ENCODE peak calls at places on chromosomes 1 and 21, in nine cellular contexts. G is vagina, T is tibial nerve, L is upper lobe of left lung, C is heart left ventricle, B is transverse colon, A is adrenal gland, D is body of pancreas, K is stomach. F is an unnamed sample.

GRCh38 chr1:192635041-192635440 is 906 bp upstream of the RGS13 start:
- DNase-seq in A (no peak), L (no peak), D (no peak), T (no peak), K (no peak), G (no peak), B (no peak), C (no peak), F (no peak)

GRCh38 chr1:36576118-36576517 is 93.4 kb upstream of the CSF3R start:
- DNase-seq in T (peak), D (peak), K (peak), C (peak), B (peak), L (peak), G (no peak), A (peak), F (no peak)

GRCh38 chr1:101119289-101119688 is 93.7 kb upstream of the DPH5 start:
- DNase-seq in L (no peak), A (no peak), K (no peak), T (no peak), B (no peak), C (no peak), G (no peak), D (no peak), F (no peak)

GRCh38 chr1:230681599-230681998 is 32.3 kb downstream of the AGT start:
- DNase-seq in C (no peak), G (no peak), D (peak), L (no peak), T (no peak), K (no peak), A (peak), B (no peak), F (no peak)

GRCh38 chr1:153679337-153680119 is 1.0 kb downstream of the NPR1 start:
- DNase-seq in G (no peak), K (no peak), T (no peak), A (no peak), B (no peak), C (peak), D (peak), L (no peak), F (no peak)

GRCh38 chr1:204377800-204378608 is 18.3 kb upstream of the PLEKHA6 start:
- DNase-seq in D (peak), T (no peak), G (no peak), A (no peak), C (peak), K (peak), B (peak), L (peak), F (no peak)

GRCh38 chr1:230632273-230632873 is 9.9 kb upstream of the COG2 start:
- DNase-seq in T (no peak), K (peak), A (peak), C (no peak), D (peak), B (peak), L (no peak), G (no peak), F (no peak)

GRCh38 chr1:201708085-201708512 is 120.9 kb upstream of the IPO9 start:
- DNase-seq in K (no peak), A (no peak), C (peak), G (no peak), T (no peak), L (no peak), B (no peak), D (no peak), F (peak)

GRCh38 chr21:45381036-45381787 is 23.8 kb upstream of the COL18A1 start:
- DNase-seq in T (no peak), L (no peak), K (no peak), B (no peak), A (no peak), D (peak), G (no peak), C (peak), F (no peak)

GRCh38 chr1:60265560-60266535 is 192.3 kb upstream of the C1orf87 start:
- DNase-seq in A (no peak), B (no peak), D (no peak), L (no peak), T (no peak), G (no peak), C (no peak), K (no peak), F (no peak)

DNA sequence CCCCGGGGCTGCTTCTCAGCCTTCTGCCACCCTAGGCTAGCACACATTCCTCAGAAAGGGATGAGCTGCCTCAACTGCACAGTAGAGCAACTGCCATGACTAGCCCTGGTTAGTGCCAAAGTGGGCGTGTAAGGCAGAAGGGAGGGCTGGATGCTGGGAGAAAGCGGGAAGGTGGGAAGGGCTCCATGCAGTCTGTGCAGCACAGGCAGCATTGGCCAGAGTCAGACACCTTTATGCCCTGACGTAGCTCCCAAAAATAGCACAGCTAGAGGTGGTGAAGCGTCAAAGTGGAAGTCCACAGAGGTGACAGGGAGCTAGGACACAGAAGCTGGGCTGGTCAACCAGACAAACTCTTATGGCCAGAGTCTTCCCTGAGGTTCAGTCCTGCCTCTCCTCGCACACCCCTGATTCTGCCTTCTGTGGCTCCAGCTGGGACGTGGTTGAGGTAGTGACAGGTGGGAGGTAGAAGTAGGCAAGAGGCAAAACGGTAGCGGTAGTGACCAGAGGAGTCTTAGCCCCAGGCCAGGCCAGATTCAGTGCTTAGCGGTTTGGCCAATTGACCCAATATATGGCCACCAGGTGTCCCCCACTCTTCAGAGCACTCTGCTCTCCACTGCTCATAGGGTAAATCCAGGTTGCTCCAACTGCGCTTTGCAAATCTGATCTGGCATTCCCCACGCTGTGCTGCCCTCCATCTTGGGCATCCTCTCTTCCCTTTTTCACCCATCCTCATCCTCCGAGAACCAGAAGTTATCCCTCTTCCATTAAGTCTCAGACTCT is 45.6 kb downstream of the DDX20 start:
- DNase-seq in D (no peak), B (no peak), K (no peak), A (no peak), C (peak), G (no peak), L (no peak), T (no peak), F (peak)
- TF ChIP-seq CTCF in D (peak), B (no peak), K (peak), A (no peak), C (peak), G (no peak), L (no peak), T (no peak), F (no peak)

GRCh38 chr1:27689423-27690173 is 17.6 kb upstream of the IFI6 start:
- DNase-seq in K (no peak), L (no peak), B (no peak), C (no peak), A (no peak), G (no peak), D (no peak), T (no peak), F (no peak)
- H3K4me3 ChIP-seq in K (no peak), L (no peak), B (no peak), C (no peak), A (no peak), G (no peak), D (no peak), T (no peak), F (no peak)

GRCh38 chr1:39105061-39105840 is 79.1 kb downstream of the NDUFS5 start:
- DNase-seq in L (peak), B (peak), C (peak), K (peak), A (peak), T (no peak), G (no peak), D (peak), F (peak)
- TF ChIP-seq POLR2A in L (peak), B (no peak), C (peak), K (no peak), A (peak), T (no peak), G (peak), D (peak), F (no peak)

DNA sequence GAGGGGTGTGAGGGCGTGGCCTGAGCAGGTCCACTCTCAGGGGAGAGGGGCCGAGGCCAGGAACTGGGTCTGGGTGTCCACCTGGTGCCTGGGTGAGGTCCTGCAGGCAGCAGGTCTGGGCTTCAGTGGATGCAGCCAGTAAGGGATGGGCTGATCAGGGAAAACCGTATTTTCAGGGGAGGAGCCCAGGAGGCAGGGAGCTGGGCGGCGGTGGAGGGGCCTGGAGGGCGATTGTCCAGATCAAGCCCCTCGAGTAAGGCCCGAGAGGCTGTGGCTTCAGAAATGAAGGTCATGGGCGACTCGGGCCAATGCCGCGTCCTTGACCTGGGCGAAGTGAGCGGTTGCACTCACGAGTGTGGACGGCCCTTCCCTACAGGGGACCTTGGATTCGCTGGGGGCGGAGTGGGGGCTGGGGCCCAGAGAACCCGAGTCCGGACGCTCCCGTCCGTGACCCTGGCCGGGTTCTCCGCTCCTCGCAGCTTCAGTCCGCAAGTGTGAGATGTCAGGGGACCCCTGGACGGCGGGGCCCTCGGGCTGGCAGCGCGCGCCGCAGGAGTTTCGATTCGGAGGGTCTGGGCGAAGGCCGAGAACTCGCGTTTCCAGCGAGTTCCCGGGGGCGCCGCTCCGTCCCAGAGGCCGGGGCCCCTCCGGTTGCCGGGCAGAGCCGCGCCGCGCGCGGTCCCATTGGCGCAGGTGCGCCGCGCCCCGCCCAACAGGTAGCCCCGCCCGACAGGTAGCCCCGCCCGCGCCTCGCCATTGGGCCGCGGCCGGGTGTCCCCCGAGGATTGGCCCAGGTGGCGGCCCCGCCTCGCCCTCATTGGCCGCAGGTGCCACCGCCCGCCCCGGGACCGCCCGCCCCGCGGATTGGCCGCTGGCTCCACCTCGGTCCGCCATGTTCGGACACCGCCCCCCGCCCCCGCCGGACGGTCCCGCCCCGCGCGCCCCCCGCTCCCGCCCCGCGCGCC is at the start of gene PRKCZ:
- DNase-seq in D (peak), L (peak), T (no peak), G (no peak), K (peak), B (peak), C (peak), A (peak), F (peak)
- TF ChIP-seq CTCF in D (peak), L (peak), T (peak), G (no peak), K (peak), B (peak), C (no peak), A (peak), F (no peak)

GRCh38 chr1:81021134-81021533 is 779.6 kb upstream of the ADGRL2 start:
- DNase-seq in T (no peak), K (no peak), B (no peak), C (no peak), D (no peak), L (no peak), G (no peak), A (no peak), F (no peak)
- H3K4me3 ChIP-seq in T (no peak), K (no peak), B (no peak), C (no peak), D (no peak), L (no peak), G (no peak), A (no peak), F (no peak)

GRCh38 chr1:42381424-42381673 is 757 bp downstream of the RIMKLA start:
- DNase-seq in D (no peak), L (no peak), C (no peak), T (no peak), A (no peak), B (no peak), K (no peak), G (no peak), F (no peak)

GRCh38 chr1:42386051-42386450 is 5.5 kb downstream of the RIMKLA start:
- DNase-seq in C (no peak), A (no peak), B (no peak), K (no peak), G (no peak), T (no peak), L (no peak), D (no peak), F (no peak)

GRCh38 chr1:42379794-42380616 is 587 bp upstream of the RIMKLA start:
- DNase-seq in B (no peak), K (no peak), C (no peak), G (no peak), A (peak), T (no peak), L (no peak), D (no peak), F (no peak)

GRCh38 chr1:42385283-42385682 is 4.7 kb downstream of the RIMKLA start:
- DNase-seq in L (no peak), K (no peak), B (no peak), D (no peak), C (no peak), T (no peak), G (no peak), A (no peak), F (no peak)

DNA sequence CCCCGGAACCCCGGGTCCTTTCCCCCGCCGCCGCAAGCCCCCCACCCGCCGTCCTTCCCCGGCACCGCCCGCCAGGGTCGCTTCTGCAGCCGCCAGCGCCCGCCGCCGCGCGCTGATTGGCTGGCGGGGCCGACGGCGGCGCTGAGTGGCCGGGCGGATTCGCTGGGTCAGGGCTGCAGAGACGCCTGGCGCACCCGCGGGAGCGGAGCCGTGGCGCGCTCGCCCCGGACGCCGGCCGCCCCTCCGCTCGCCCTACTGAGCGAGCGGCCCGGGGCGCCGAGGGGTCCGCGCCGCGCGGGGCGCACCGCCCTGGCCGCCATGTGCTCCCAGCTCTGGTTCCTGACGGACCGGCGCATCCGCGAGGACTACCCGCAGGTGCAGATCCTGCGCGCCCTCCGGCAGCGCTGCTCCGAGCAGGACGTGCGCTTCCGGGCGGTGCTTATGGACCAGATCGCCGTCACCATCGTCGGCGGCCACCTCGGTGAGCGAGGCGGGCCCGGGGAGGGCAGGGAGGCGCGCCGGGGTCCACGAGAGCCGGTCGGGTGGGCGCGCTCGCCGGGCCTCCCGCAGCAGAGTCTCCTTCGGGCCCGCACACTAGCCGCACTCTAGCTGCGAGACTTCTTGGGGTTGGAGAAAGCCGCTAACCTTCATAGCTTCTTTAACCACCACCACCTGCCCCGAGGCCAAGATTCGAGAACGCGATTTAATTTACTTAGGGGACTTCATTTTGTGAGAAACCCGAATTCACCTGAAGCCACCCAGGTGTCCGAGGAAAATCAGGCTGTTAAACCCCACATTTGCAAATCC is at the start of gene RIMKLA:
- DNase-seq in K (peak), A (peak), D (peak), T (no peak), L (peak), C (peak), B (peak), G (no peak), F (no peak)
- TF ChIP-seq POLR2A in K (no peak), A (no peak), D (no peak), T (no peak), L (no peak), C (no peak), B (no peak), G (no peak), F (no peak)

DNA sequence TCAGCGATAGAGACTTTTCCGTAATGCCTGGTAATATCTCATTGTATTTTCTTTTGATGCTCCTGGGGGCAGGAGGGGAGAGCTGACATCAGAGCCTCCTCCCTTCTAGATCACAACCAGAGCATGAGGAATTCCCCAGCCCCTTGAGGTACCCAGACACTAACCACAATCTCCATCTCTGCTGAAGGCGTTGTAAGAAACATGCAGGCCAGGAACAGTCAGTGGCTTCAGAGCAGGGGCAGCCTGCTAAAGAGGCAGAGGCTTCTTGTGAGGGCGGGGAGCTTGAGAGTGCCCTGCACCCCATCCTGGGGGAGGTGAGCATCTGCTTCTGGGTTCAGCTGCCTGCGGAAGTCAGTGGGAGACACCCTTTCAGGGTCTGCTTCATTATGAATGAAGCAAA is 18.9 kb downstream of the MAPKAPK2 start:
- DNase-seq in T (no peak), G (no peak), K (no peak), D (no peak), C (no peak), L (no peak), A (no peak), B (no peak), F (no peak)
- TF ChIP-seq CTCF in T (no peak), G (no peak), K (no peak), D (no peak), C (no peak), L (no peak), A (no peak), B (no peak), F (no peak)

GRCh38 chr1:21331752-21332480 is 41.7 kb upstream of the ECE1 start:
- DNase-seq in L (no peak), B (peak), D (no peak), G (no peak), C (no peak), K (no peak), T (no peak), A (no peak), F (no peak)

GRCh38 chr1:21332691-21333449 is 42.6 kb upstream of the ECE1 start:
- DNase-seq in K (no peak), D (no peak), T (no peak), B (peak), G (no peak), L (no peak), C (peak), A (peak), F (no peak)

GRCh38 chr1:21335088-21335678 is 44.9 kb upstream of the ECE1 start:
- DNase-seq in T (no peak), C (no peak), D (no peak), B (no peak), L (no peak), A (no peak), G (no peak), K (no peak), F (no peak)

GRCh38 chr1:21334214-21335087 is 44.2 kb upstream of the ECE1 start:
- DNase-seq in C (peak), K (peak), T (peak), A (peak), L (peak), B (peak), G (no peak), D (peak), F (peak)

GRCh38 chr1:21333824-21334213 is 43.6 kb upstream of the ECE1 start:
- DNase-seq in C (no peak), K (no peak), A (no peak), B (no peak), G (no peak), T (no peak), D (no peak), L (no peak), F (no peak)
- H3K4me3 ChIP-seq in C (no peak), K (no peak), A (no peak), B (no peak), G (no peak), T (no peak), D (no peak), L (no peak), F (no peak)

DNA sequence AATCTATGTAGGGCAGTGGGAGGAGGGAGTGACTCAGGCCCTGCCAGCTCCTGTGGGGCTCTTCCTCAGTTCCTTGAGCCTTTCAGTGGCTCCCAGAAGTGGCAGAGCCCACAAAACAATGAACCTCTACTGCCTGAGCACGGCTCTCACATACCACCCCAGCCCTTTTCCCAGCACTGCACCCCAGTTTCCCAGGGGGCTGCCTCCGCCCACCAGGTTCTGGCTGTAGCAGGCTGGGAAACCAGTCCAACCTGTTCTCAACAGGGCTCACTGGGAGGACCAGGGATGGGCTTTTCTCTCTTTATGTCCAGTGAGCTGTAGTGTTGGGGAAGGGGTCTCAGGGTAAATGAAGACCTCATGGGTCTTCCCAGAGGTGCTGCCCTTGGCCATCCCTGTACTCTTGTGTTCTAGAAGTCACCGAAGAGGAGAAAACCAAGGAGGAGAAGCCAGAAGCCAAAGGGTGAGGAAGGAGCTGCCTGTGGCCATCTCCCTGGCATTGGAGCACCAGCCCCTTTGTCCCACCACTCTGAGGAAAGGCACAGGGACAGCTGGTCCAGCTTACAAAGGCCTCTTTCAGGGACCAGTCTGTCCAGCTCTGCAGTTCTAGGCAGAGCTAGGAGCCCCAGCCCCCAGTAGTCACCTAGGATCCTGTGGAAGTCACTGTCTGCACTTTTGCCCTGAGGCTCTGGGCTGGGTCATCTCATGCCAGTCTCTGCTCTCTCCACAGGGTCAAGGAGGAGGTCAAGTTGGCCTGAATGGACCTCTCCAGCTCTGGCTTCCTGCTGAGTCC is 3.5 kb downstream of the MARCKSL1 start:
- DNase-seq in B (peak), D (no peak), A (no peak), L (no peak), K (no peak), G (no peak), C (no peak), T (no peak), F (no peak)
- TF ChIP-seq POLR2A in B (no peak), D (no peak), A (no peak), L (no peak), K (no peak), G (no peak), C (no peak), T (no peak), F (no peak)

F was measured in lower leg skin.